ENCODE peak calls at places on chromosomes 11 and 22, in four cellular contexts. V is astrocyte, T is heart right ventricle, P is endothelial cell of umbilical vein. K is an unnamed sample. For H3K36me3, the result is how much of the 10 kb centered on the place peaks cover.

GRCh38 chr22:46286941-46287872 is 9.5 kb upstream of the GTSE1 start:
- DNase-seq in P (no peak), V (no peak), T (no peak), K (no peak)

GRCh38 chr11:15923169-15923568 is 433.2 kb downstream of the SOX6 start:
- DNase-seq in T (no peak), P (no peak), V (no peak), K (no peak)

GRCh38 chr11:44854146-44854545 is 96.5 kb downstream of the TP53I11 start:
- DNase-seq in V (no peak), T (no peak), P (no peak), K (no peak)

GRCh38 chr22:26671317-26672059 is 14.1 kb downstream of the MIAT start:
- DNase-seq in P (no peak), T (peak), V (no peak), K (peak)

GRCh38 chr11:107732327-107733051 is 20.6 kb upstream of the SLN start:
- DNase-seq in T (no peak), V (no peak), P (no peak), K (no peak)

GRCh38 chr11:8206251-8207079 is 37.6 kb upstream of the RIC3 start:
- DNase-seq in T (peak), P (peak), V (peak), K (no peak)

GRCh38 chr11:68139395-68139794 is 18.2 kb upstream of the CHKA start:
- DNase-seq in V (no peak), P (no peak), T (no peak), K (no peak)

GRCh38 chr22:29727248-29727551 is 7.4 kb downstream of the CABP7 start:
- DNase-seq in T (peak), P (peak), V (no peak), K (no peak)

GRCh38 chr11:120863359-120863758 is 160.5 kb upstream of the TBCEL start:
- DNase-seq in T (no peak), P (no peak), V (peak), K (no peak)

GRCh38 chr22:49676230-49676629 is 151.4 kb downstream of the BRD1 start:
- DNase-seq in P (no peak), V (no peak), T (no peak), K (no peak)

GRCh38 chr11:94926698-94927237 is 46.6 kb downstream of the CWC15 start:
- DNase-seq in V (peak), P (peak), T (peak), K (peak)

GRCh38 chr11:57539342-57539741 is 1.9 kb downstream of the SMTNL1 start:
- DNase-seq in P (no peak), V (no peak), T (no peak), K (no peak)

GRCh38 chr11:64518928-64519327 is 72.1 kb upstream of the SLC22A12 start:
- DNase-seq in T (no peak), V (no peak), P (no peak), K (no peak)

GRCh38 chr11:131375421-131375820 is 5.0 kb downstream of the NTM start:
- DNase-seq in P (no peak), T (no peak), V (no peak), K (no peak)

GRCh38 chr11:57658023-57658361 is 430 bp downstream of the CLP1 start:
- DNase-seq in T (no peak), V (no peak), P (no peak), K (no peak)

GRCh38 chr11:73259406-73260126 is 12.6 kb upstream of the P2RY6 start:
- DNase-seq in T (no peak), P (no peak), V (no peak), K (no peak)

GRCh38 chr22:11360632-11361031 is 4167.4 kb upstream of the OR11H1 start:
- DNase-seq in P (no peak), V (no peak), T (no peak), K (no peak)

GRCh38 chr11:59659981-59660380 is 8.9 kb downstream of the PATL1 start:
- DNase-seq in P (peak), V (no peak), T (no peak), K (no peak)

GRCh38 chr11:108685419-108686161 is 20.7 kb downstream of the DDX10 start:
- DNase-seq in T (no peak), P (peak), V (no peak), K (no peak)

GRCh38 chr22:47201186-47201995 is 438.9 kb downstream of the TBC1D22A start:
- DNase-seq in T (no peak), V (no peak), P (no peak), K (peak)

GRCh38 chr11:35145249-35145648 is 6.3 kb downstream of the CD44 start:
- DNase-seq in T (no peak), V (peak), P (no peak), K (no peak)

GRCh38 chr11:100637706-100638105 is 49.4 kb upstream of the ARHGAP42 start:
- DNase-seq in P (no peak), V (no peak), T (no peak), K (no peak)

GRCh38 chr11:2474059-2474901 is 29.5 kb downstream of the KCNQ1 start:
- DNase-seq in V (no peak), P (no peak), T (no peak), K (no peak)

GRCh38 chr11:77403228-77403627 is 70.7 kb downstream of the PAK1 start:
- DNase-seq in T (no peak), P (no peak), V (no peak), K (no peak)

GRCh38 chr22:26330971-26331625 is 98.0 kb upstream of the ASPHD2 start:
- DNase-seq in V (no peak), P (peak), T (no peak), K (peak)

GRCh38 chr11:13135385-13136271 is 126.5 kb downstream of the RASSF10 start:
- DNase-seq in T (no peak), V (peak), P (peak), K (no peak)

GRCh38 chr11:27350503-27350902 is 12.5 kb downstream of the CCDC34 start:
- DNase-seq in P (peak), V (peak), T (no peak), K (no peak)

GRCh38 chr11:87301785-87302540 is 264.2 kb downstream of the TMEM135 start:
- DNase-seq in V (no peak), P (peak), T (no peak), K (no peak)

GRCh38 chr22:45212992-45213751 is 27.5 kb downstream of the KIAA0930 start:
- DNase-seq in P (no peak), T (peak), V (peak), K (peak)

GRCh38 chr22:46547883-46548244 is 10.4 kb upstream of the CELSR1 start:
- DNase-seq in P (peak), V (peak), T (peak), K (peak)

GRCh38 chr22:40436460-40437431 is 66.4 kb downstream of the SGSM3 start:
- DNase-seq in V (peak), T (no peak), P (peak), K (peak)

GRCh38 chr22:33321466-33321865 is 263.3 kb upstream of the SYN3 start:
- DNase-seq in V (no peak), T (no peak), P (no peak), K (no peak)

GRCh38 chr11:121464352-121464946 is 11.7 kb upstream of the SORL1-AS1 start:
- DNase-seq in P (peak), V (peak), T (peak), K (peak)

GRCh38 chr11:69427906-69428880 is 53.3 kb upstream of the LINC01488 start:
- DNase-seq in T (no peak), P (no peak), V (no peak), K (no peak)

DNA sequence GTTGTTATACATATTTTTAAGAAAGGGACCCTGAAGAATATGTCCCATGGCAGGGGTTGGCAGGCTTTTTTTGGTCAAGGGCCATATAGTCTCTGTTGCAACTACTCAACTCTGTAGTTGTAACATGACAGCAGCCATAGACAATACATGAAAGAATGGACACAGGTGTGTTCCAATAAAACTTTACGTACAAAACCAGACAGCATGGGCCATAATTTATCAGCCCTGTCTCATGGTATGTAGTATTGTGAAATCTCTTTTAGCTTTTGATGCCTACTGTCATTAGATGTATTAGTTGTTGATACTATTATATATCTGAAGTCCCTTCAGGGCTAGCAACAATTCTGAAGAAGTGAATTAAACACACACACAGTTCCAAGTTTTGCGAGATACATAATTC is 2.6 kb downstream of the ZBED5 start:
- DNase-seq in P (no peak), T (no peak), V (no peak), K (no peak)
- H3K4me3 ChIP-seq in P (no peak), T (no peak), V (no peak), K (no peak)

GRCh38 chr11:1102221-1102971 is 27.7 kb downstream of the MUC2 start:
- DNase-seq in P (no peak), V (no peak), T (no peak), K (peak)
- H3K36me3 ChIP-seq in P (under half), V (under half), T (under half), K (under half)

GRCh38 chr22:31346255-31346732 is at the start of gene PATZ1:
- DNase-seq in P (peak), T (no peak), V (peak), K (no peak)
- H3K4me3 ChIP-seq in P (peak), T (peak), V (peak), K (peak)

DNA sequence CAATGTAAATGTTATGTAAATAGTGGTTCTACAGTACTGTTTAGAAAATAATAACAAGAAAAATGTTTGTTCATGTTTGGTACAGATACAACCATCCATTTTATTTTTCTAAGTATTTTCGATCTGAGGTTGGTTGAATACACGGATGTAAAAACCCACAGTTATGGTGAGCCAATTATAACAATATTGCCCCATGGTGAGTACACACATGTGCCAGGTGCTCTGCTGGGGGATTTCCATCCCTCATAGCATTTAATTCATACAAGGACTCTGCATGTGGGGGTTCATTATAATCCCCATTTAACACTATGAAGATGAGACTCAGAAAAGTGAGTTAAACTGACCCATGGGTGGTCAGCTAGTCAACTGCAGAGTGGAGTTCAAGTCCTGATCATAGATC is 23.3 kb upstream of the TTC28 start:
- DNase-seq in P (no peak), T (no peak), V (no peak), K (no peak)
- H3K36me3 ChIP-seq in P (under half), T (under half), V (under half), K (under half)

K was measured in left lung.